ENCODE peak calls at places on chromosomes 4 and X, in ten cellular contexts. N is astrocyte of the cerebellum, B is foreskin fibroblast, V is fibroblast of pulmonary artery, F is colonic mucosa, Y is AG09309, J is ascending aorta, Q is brain microvascular endothelial cell, H is right lobe of liver, K is astrocyte. R is an unnamed sample.

GRCh38 chr4:25927361-25928040 is 13.5 kb downstream of the SMIM20 start:
- DNase-seq in B (no peak), V (no peak), K (no peak), Y (no peak), N (no peak), Q (no peak), F (no peak), J (no peak), H (no peak), R (no peak)

GRCh38 chr4:67161311-67161710 is 384.0 kb downstream of the CENPC start:
- DNase-seq in F (no peak), B (no peak), H (no peak), V (no peak), J (no peak), N (no peak), Q (no peak), K (no peak), Y (no peak), R (no peak)

GRCh38 chrX:8194216-8194615 is 23.1 kb upstream of the VCX2 start:
- DNase-seq in Q (no peak), J (no peak), V (no peak), N (no peak), B (no peak), K (no peak), H (no peak), Y (no peak), F (no peak), R (no peak)

GRCh38 chr4:25890653-25891485 is 23.2 kb upstream of the SMIM20 start:
- DNase-seq in K (no peak), V (no peak), B (no peak), N (no peak), Q (no peak), J (no peak), Y (no peak), H (no peak), F (no peak), R (no peak)

GRCh38 chrX:16578218-16578617 is 71.7 kb upstream of the S100G start:
- DNase-seq in Y (peak), J (no peak), F (no peak), H (no peak), V (peak), Q (peak), B (peak), N (no peak), K (no peak), R (no peak)

GRCh38 chr4:175946472-175947116 is 119.0 kb upstream of the WDR17 start:
- DNase-seq in N (no peak), K (no peak), H (no peak), V (peak), B (no peak), J (no peak), Y (no peak), F (no peak), Q (no peak), R (no peak)

GRCh38 chrX:24124227-24124799 is 25.2 kb upstream of the ZFX start:
- DNase-seq in J (no peak), Y (no peak), F (no peak), H (no peak), V (no peak), B (no peak), K (no peak), N (no peak), Q (no peak), R (no peak)

GRCh38 chr4:3360741-3361140 is 67.9 kb downstream of the RGS12 start:
- DNase-seq in J (no peak), H (no peak), V (no peak), F (no peak), Q (no peak), N (no peak), K (no peak), B (no peak), Y (no peak), R (no peak)

GRCh38 chr4:8163436-8164193 is 5.0 kb upstream of the ABLIM2 start:
- DNase-seq in N (no peak), H (no peak), B (no peak), F (no peak), K (no peak), J (no peak), V (no peak), Y (no peak), Q (no peak), R (no peak)

GRCh38 chr4:144174401-144175067 is 34.0 kb upstream of the GYPA start:
- DNase-seq in J (no peak), V (peak), N (peak), Y (peak), K (peak), F (no peak), B (peak), Q (peak), H (no peak), R (no peak)

GRCh38 chr4:153485374-153485773 is 19.2 kb downstream of the TMEM131L start:
- DNase-seq in B (no peak), V (no peak), Q (no peak), J (no peak), Y (no peak), N (no peak), K (no peak), F (no peak), H (no peak), R (no peak)

GRCh38 chr4:39235701-39236100 is 53.4 kb downstream of the WDR19 start:
- DNase-seq in Y (no peak), F (no peak), J (no peak), H (no peak), Q (no peak), B (no peak), K (peak), N (no peak), V (peak), R (no peak)

GRCh38 chr4:1593458-1593857 is 90.7 kb downstream of the FAM53A start:
- DNase-seq in N (no peak), B (no peak), Y (no peak), Q (no peak), K (no peak), V (no peak), H (no peak), J (no peak), F (no peak), R (peak)

GRCh38 chr4:87239821-87240220 is 19.4 kb upstream of the KLHL8 start:
- DNase-seq in Q (no peak), J (no peak), F (no peak), Y (no peak), B (no peak), V (no peak), H (no peak), N (no peak), K (no peak), R (no peak)

GRCh38 chr4:101649790-101650450 is 140.6 kb upstream of the BANK1 start:
- DNase-seq in Y (no peak), K (peak), N (no peak), Q (no peak), J (no peak), B (no peak), V (peak), F (no peak), H (no peak), R (no peak)

GRCh38 chr4:153792007-153792892 is 3.4 kb upstream of the SFRP2 start:
- DNase-seq in Q (peak), H (no peak), B (peak), K (no peak), J (no peak), Y (no peak), V (peak), F (peak), N (no peak), R (no peak)

GRCh38 chr4:74055498-74055897 is 17.0 kb upstream of the CXCL3 start:
- DNase-seq in F (no peak), H (no peak), Y (no peak), B (no peak), K (no peak), N (no peak), Q (no peak), J (no peak), V (no peak), R (no peak)

GRCh38 chr4:85722806-85723205 is 247.9 kb downstream of the ARHGAP24 start:
- DNase-seq in B (peak), K (no peak), J (no peak), H (no peak), Q (no peak), N (no peak), V (no peak), F (no peak), Y (no peak), R (no peak)

GRCh38 chr4:73257995-73258667 is 467 bp downstream of the ANKRD17 start:
- DNase-seq in Q (peak), V (peak), N (no peak), Y (no peak), J (no peak), F (peak), H (no peak), K (peak), B (peak), R (no peak)

GRCh38 chr4:30720021-30720655 is at the start of gene PCDH7:
- DNase-seq in B (peak), N (no peak), J (peak), K (peak), Y (no peak), Q (peak), F (peak), V (peak), H (no peak), R (no peak)

GRCh38 chr4:127880764-127881564 is at the start of gene PLK4:
- DNase-seq in J (peak), H (peak), K (peak), Q (peak), B (peak), V (peak), Y (peak), N (peak), F (peak), R (peak)

GRCh38 chr4:52959545-52959944 is 97.4 kb downstream of the RASL11B start:
- DNase-seq in Q (no peak), H (no peak), F (no peak), K (peak), Y (peak), V (peak), J (no peak), N (no peak), B (peak), R (no peak)

GRCh38 chr4:153083447-153083921 is 120.8 kb upstream of the TRIM2 start:
- DNase-seq in K (peak), F (peak), V (peak), Q (peak), Y (peak), J (peak), B (peak), H (no peak), N (peak), R (no peak)

GRCh38 chrX:85897376-85898110 is 149.8 kb downstream of the CHM start:
- DNase-seq in N (no peak), Y (no peak), F (no peak), J (no peak), V (no peak), B (no peak), Q (no peak), K (no peak), H (no peak), R (no peak)

GRCh38 chrX:151177141-151178027 is 1.0 kb downstream of the GPR50 start:
- DNase-seq in Q (no peak), H (no peak), K (no peak), J (no peak), V (no peak), F (no peak), Y (no peak), B (peak), N (no peak), R (no peak)

GRCh38 chrX:66200855-66201795 is 37.1 kb downstream of the HEPH start:
- DNase-seq in Q (no peak), N (peak), F (peak), J (no peak), B (peak), Y (peak), H (no peak), V (peak), K (no peak), R (no peak)

GRCh38 chr4:124079174-124079780 is 633.3 kb downstream of the ANKRD50 start:
- DNase-seq in Q (no peak), F (no peak), B (peak), N (no peak), Y (no peak), J (no peak), H (no peak), K (peak), V (peak), R (no peak)

GRCh38 chr4:26346203-26346620 is 25.4 kb downstream of the RBPJ start:
- DNase-seq in J (no peak), F (no peak), N (no peak), Q (no peak), H (no peak), V (peak), Y (no peak), K (no peak), B (no peak), R (no peak)

GRCh38 chr4:169376421-169376820 is 105.7 kb upstream of the SH3RF1 start:
- DNase-seq in H (no peak), B (no peak), K (no peak), F (no peak), N (no peak), Y (no peak), V (no peak), J (no peak), Q (no peak), R (no peak)

GRCh38 chr4:158253350-158253980 is 43.2 kb downstream of the TMEM144 start:
- DNase-seq in V (peak), F (peak), Y (peak), N (peak), K (peak), J (peak), Q (peak), H (no peak), B (peak), R (no peak)

DNA sequence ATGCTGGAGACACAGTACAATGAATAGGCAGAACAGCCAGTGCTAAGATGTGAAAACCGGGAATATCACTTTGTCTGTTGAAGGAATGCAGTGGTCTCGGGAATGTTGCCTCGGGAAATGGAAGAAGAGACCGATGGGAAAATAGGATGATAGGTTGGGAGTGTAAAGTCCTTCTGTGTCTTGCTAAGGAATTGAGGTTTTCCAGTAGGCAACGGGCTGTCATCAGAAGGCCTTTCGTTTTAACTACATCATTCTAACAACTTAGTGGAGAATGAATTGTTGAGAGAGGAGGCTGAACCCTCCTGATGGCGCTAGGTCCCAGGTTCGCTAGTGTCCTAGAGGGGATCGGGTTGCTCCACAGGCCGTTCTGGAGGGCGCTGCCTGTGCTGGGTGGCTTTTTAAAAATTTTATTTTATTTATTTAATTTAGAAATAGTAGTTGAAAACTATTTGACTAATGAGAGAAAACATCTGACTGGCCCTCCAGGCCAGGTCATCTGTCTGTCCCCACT is 735 bp downstream of the VBP1 start:
- DNase-seq in H (no peak), Y (no peak), J (no peak), K (peak), Q (no peak), V (no peak), F (no peak), B (peak), N (no peak), R (no peak)
- TF ChIP-seq CTCF in H (no peak), Y (no peak), J (no peak), K (peak), Q (no peak), V (no peak), F (no peak), B (no peak), N (no peak), R (peak)

DNA sequence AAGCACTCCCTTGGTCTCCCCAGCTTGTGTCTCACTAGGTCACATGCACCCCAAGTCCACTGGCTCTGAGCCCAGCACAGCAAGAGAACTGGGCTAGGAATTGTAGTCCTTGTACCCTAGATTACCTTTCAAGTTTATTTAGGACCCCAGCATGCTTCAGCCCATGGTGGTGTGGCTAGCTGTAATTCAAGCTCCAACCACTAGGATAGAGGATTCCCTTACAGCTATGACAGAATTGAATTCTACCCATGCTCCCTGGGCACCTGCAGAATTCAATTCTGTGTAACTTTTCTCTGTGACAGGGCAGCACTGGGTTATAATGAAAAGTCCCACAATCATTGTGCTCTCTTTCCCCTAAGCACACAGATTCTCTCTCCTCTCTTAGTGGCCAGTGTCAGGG is 253.8 kb upstream of the DMD start:
- DNase-seq in K (no peak), F (no peak), H (no peak), N (no peak), Y (no peak), V (no peak), B (no peak), J (no peak), Q (no peak), R (no peak)
- TF ChIP-seq CTCF in K (no peak), F (no peak), H (no peak), N (no peak), Y (no peak), V (no peak), B (no peak), J (no peak), Q (no peak), R (no peak)

GRCh38 chrX:21757960-21758359 is at the start of gene SMPX:
- DNase-seq in F (no peak), K (no peak), Y (no peak), Q (no peak), B (no peak), V (no peak), J (no peak), H (no peak), N (no peak), R (no peak)

GRCh38 chrX:21756785-21757529 is 959 bp downstream of the SMPX start:
- DNase-seq in H (no peak), F (no peak), J (no peak), B (no peak), N (no peak), V (no peak), Q (no peak), Y (no peak), K (no peak), R (no peak)

GRCh38 chrX:21764043-21764442 is 6.1 kb upstream of the SMPX start:
- DNase-seq in Q (no peak), V (no peak), B (no peak), H (no peak), F (no peak), K (no peak), Y (no peak), J (no peak), N (no peak), R (no peak)

GRCh38 chrX:21758488-21758887 is 572 bp upstream of the SMPX start:
- DNase-seq in K (no peak), B (no peak), Q (no peak), J (no peak), N (no peak), V (no peak), H (no peak), Y (no peak), F (no peak), R (no peak)
- TF ChIP-seq CTCF in K (no peak), B (no peak), Q (no peak), J (no peak), N (no peak), V (no peak), H (no peak), Y (no peak), F (no peak), R (peak)

GRCh38 chrX:153519569-153520285 is 2.3 kb downstream of the ATP2B3 start:
- DNase-seq in V (peak), K (no peak), H (no peak), J (no peak), F (no peak), Q (peak), N (no peak), B (peak), Y (no peak), R (no peak)
- TF ChIP-seq CTCF in V (no peak), K (no peak), H (no peak), J (no peak), F (no peak), Q (no peak), N (no peak), B (no peak), Y (no peak), R (no peak)

GRCh38 chr4:76084542-76084941 is 10.0 kb downstream of the ART3 start:
- DNase-seq in J (no peak), Y (no peak), Q (no peak), H (no peak), B (no peak), V (no peak), K (no peak), N (no peak), F (no peak), R (no peak)

GRCh38 chr4:76088719-76089118 is 14.2 kb downstream of the ART3 start:
- DNase-seq in N (no peak), B (no peak), Q (no peak), H (no peak), F (no peak), Y (no peak), J (no peak), V (no peak), K (no peak), R (no peak)

GRCh38 chr4:76090241-76090691 is 15.8 kb downstream of the ART3 start:
- DNase-seq in H (no peak), K (peak), N (no peak), Q (peak), J (peak), F (peak), Y (peak), V (peak), B (peak), R (no peak)

GRCh38 chr4:76083386-76083785 is 8.9 kb downstream of the ART3 start:
- DNase-seq in N (no peak), Q (no peak), Y (no peak), K (no peak), H (no peak), F (no peak), V (no peak), B (no peak), J (no peak), R (no peak)

GRCh38 chr4:76087007-76087769 is 12.7 kb downstream of the ART3 start:
- DNase-seq in H (no peak), K (peak), F (peak), Q (peak), N (peak), B (peak), Y (no peak), J (peak), V (peak), R (no peak)
- TF ChIP-seq CTCF in H (peak), K (peak), F (peak), Q (peak), N (peak), B (peak), Y (peak), J (no peak), V (peak), R (peak)